ENCODE peak calls at places on chromosomes 4 and X, in six cellular contexts. One of them, this sample, is unnamed.

GRCh38 chr4:84697615-84698201 is 114.8 kb downstream of the CDS1 start:
- DNase-seq in K562: no peak
- DNase-seq in GM12892: no peak
- DNase-seq in HepG2: no peak
- DNase-seq in H1: no peak
- DNase-seq in GM12878: no peak
- DNase-seq in this sample: no peak

GRCh38 chr4:183172881-183173280 is 73.8 kb downstream of the WWC2 start:
- DNase-seq in K562: no peak
- DNase-seq in GM12892: no peak
- DNase-seq in HepG2: no peak
- DNase-seq in H1: no peak
- DNase-seq in GM12878: no peak
- DNase-seq in this sample: no peak

GRCh38 chr4:154205471-154205870 is 286.1 kb downstream of the DCHS2 start:
- DNase-seq in K562: no peak
- DNase-seq in GM12892: no peak
- DNase-seq in HepG2: no peak
- DNase-seq in H1: no peak
- DNase-seq in GM12878: no peak
- DNase-seq in this sample: no peak

GRCh38 chr4:138910201-138910913 is 105.2 kb upstream of the NOCT start:
- DNase-seq in K562: peak; percentile 19
- DNase-seq in GM12892: no peak
- DNase-seq in HepG2: no peak
- DNase-seq in H1: no peak
- DNase-seq in GM12878: no peak
- DNase-seq in this sample: no peak

GRCh38 chr4:8155660-8156421 is 2.8 kb downstream of the ABLIM2 start:
- DNase-seq in K562: no peak
- DNase-seq in GM12892: no peak
- DNase-seq in HepG2: no peak
- DNase-seq in H1: no peak
- DNase-seq in GM12878: no peak
- DNase-seq in this sample: no peak

GRCh38 chr4:130026185-130026584 is 930.2 kb downstream of the C4orf33 start:
- DNase-seq in K562: no peak
- DNase-seq in GM12892: no peak
- DNase-seq in HepG2: no peak
- DNase-seq in H1: peak; percentile 96
- DNase-seq in GM12878: no peak
- DNase-seq in this sample: no peak

GRCh38 chr4:128915544-128915943 is 106.0 kb downstream of the JADE1 start:
- DNase-seq in K562: no peak
- DNase-seq in GM12892: no peak
- DNase-seq in HepG2: no peak
- DNase-seq in H1: no peak
- DNase-seq in GM12878: no peak
- DNase-seq in this sample: no peak

GRCh38 chrX:72100824-72101351 is 30.8 kb downstream of the RTL5 start:
- DNase-seq in K562: no peak
- DNase-seq in GM12892: no peak
- DNase-seq in HepG2: no peak
- DNase-seq in H1: no peak
- DNase-seq in GM12878: peak; percentile 70
- DNase-seq in this sample: no peak

GRCh38 chr4:53545942-53546581 is 45.2 kb downstream of the LNX1 start:
- DNase-seq in K562: no peak
- DNase-seq in GM12892: no peak
- DNase-seq in HepG2: no peak
- DNase-seq in H1: no peak
- DNase-seq in GM12878: no peak
- DNase-seq in this sample: no peak

GRCh38 chr4:29852537-29852936 is 867.6 kb upstream of the PCDH7 start:
- DNase-seq in K562: no peak
- DNase-seq in GM12892: no peak
- DNase-seq in HepG2: no peak
- DNase-seq in H1: no peak
- DNase-seq in GM12878: no peak
- DNase-seq in this sample: no peak

GRCh38 chr4:2862528-2862927 is 18.9 kb downstream of the ADD1 start:
- DNase-seq in K562: peak; percentile 36
- DNase-seq in GM12892: no peak
- DNase-seq in HepG2: no peak
- DNase-seq in H1: peak; percentile 44
- DNase-seq in GM12878: no peak
- DNase-seq in this sample: no peak

GRCh38 chrX:153408221-153408721 is 3.0 kb upstream of the ZFP92 start:
- DNase-seq in K562: no peak
- DNase-seq in GM12892: no peak
- DNase-seq in HepG2: no peak
- DNase-seq in H1: no peak
- DNase-seq in GM12878: no peak
- DNase-seq in this sample: no peak

GRCh38 chr4:43757147-43757546 is 691.5 kb downstream of the KCTD8 start:
- DNase-seq in K562: peak; percentile 4
- DNase-seq in GM12892: no peak
- DNase-seq in HepG2: no peak
- DNase-seq in H1: peak; percentile 7
- DNase-seq in GM12878: no peak
- DNase-seq in this sample: no peak

GRCh38 chr4:162282711-162283110 is 118.9 kb upstream of the FSTL5 start:
- DNase-seq in K562: no peak
- DNase-seq in GM12892: no peak
- DNase-seq in HepG2: no peak
- DNase-seq in H1: no peak
- DNase-seq in GM12878: no peak
- DNase-seq in this sample: no peak

GRCh38 chr4:155099231-155099630 is 109.2 kb upstream of the NPY2R start:
- DNase-seq in K562: no peak
- DNase-seq in GM12892: no peak
- DNase-seq in HepG2: no peak
- DNase-seq in H1: no peak
- DNase-seq in GM12878: no peak
- DNase-seq in this sample: no peak

GRCh38 chr4:48002267-48002666 is 14.2 kb downstream of the CNGA1 start:
- DNase-seq in K562: no peak
- DNase-seq in GM12892: no peak
- DNase-seq in HepG2: no peak
- DNase-seq in H1: no peak
- DNase-seq in GM12878: no peak
- DNase-seq in this sample: no peak

GRCh38 chrX:73213734-73214133 is 917 bp downstream of the NAP1L2 start:
- DNase-seq in K562: no peak
- DNase-seq in GM12892: no peak
- DNase-seq in HepG2: no peak
- DNase-seq in H1: no peak
- DNase-seq in GM12878: no peak
- DNase-seq in this sample: no peak

GRCh38 chrX:43741843-43742573 is 85.9 kb downstream of the MAOA start:
- DNase-seq in K562: no peak
- DNase-seq in GM12892: no peak
- DNase-seq in HepG2: no peak
- DNase-seq in H1: no peak
- DNase-seq in GM12878: no peak
- DNase-seq in this sample: no peak

GRCh38 chrX:5458300-5458699 is 770.4 kb downstream of the NLGN4X start:
- DNase-seq in K562: no peak
- DNase-seq in GM12892: no peak
- DNase-seq in HepG2: no peak
- DNase-seq in H1: no peak
- DNase-seq in GM12878: no peak
- DNase-seq in this sample: no peak

GRCh38 chr4:145679520-145679919 is 426 bp upstream of the C4orf51 start:
- DNase-seq in K562: no peak
- DNase-seq in GM12892: no peak
- DNase-seq in HepG2: peak; percentile 25
- DNase-seq in H1: no peak
- DNase-seq in GM12878: no peak
- DNase-seq in this sample: no peak

GRCh38 chrX:142204522-142205433 is at the start of gene MAGEC2:
- DNase-seq in K562: peak; percentile 60
- DNase-seq in GM12892: no peak
- DNase-seq in HepG2: no peak
- DNase-seq in H1: no peak
- DNase-seq in GM12878: no peak
- DNase-seq in this sample: no peak

GRCh38 chrX:13001961-13002671 is 27.2 kb downstream of the TMSB4X start:
- DNase-seq in K562: no peak
- DNase-seq in GM12892: no peak
- DNase-seq in HepG2: no peak
- DNase-seq in H1: no peak
- DNase-seq in GM12878: no peak
- DNase-seq in this sample: no peak

GRCh38 chrX:9071031-9071650 is 37.2 kb upstream of the FAM9B start:
- DNase-seq in K562: no peak
- DNase-seq in GM12892: no peak
- DNase-seq in HepG2: no peak
- DNase-seq in H1: no peak
- DNase-seq in GM12878: no peak
- DNase-seq in this sample: no peak

GRCh38 chr4:18559492-18559891 is 537.9 kb upstream of the LCORL start:
- DNase-seq in K562: no peak
- DNase-seq in GM12892: no peak
- DNase-seq in HepG2: peak; percentile 40
- DNase-seq in H1: no peak
- DNase-seq in GM12878: no peak
- DNase-seq in this sample: no peak

GRCh38 chr4:123127218-123127617 is 204.8 kb upstream of the NUDT6 start:
- DNase-seq in K562: no peak
- DNase-seq in GM12892: no peak
- DNase-seq in HepG2: no peak
- DNase-seq in H1: no peak
- DNase-seq in GM12878: no peak
- DNase-seq in this sample: no peak

DNA sequence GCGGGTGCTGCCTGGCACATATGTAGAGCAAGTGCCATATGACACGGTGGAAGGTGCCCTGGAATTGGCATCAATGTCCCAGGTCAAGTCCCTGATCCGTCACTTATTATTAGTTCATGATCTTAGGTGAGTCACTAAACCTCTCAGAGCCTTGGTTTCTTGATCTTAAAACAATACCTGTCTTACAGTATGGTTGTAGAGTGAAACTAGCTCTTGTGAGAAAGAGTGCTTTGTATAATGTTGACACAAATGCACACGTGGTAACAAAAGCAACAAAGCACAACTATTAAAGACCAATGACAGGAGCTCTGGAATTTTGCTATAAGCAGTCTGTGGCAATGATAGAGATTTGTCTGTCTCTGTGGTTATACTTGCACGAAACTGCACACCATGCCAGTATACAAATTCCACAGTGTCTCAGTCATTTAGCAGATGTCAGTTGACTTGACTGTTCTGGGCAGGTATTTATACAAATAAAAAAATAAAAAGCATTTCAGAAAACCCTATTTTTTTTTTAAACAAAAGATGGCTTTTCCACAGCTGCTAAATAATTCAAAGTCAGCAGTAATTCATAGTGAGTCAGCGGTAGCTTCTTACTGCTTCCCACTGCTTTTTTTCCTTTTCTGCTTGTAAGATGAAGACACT is 19.7 kb upstream of the ACSL1 start:
- DNase-seq in K562: no peak
- DNase-seq in GM12892: no peak
- DNase-seq in HepG2: peak; percentile 40
- DNase-seq in H1: no peak
- DNase-seq in GM12878: no peak
- DNase-seq in this sample: no peak
- TF ChIP-seq POLR2A in K562: no peak
- TF ChIP-seq POLR2A in GM12892: no peak
- TF ChIP-seq POLR2A in HepG2: no peak
- TF ChIP-seq POLR2A in H1: no peak
- TF ChIP-seq POLR2A in GM12878: no peak
- TF ChIP-seq POLR2A in this sample: no peak

GRCh38 chr4:1246111-1246881 is 2.6 kb downstream of the CTBP1 start:
- DNase-seq in K562: no peak
- DNase-seq in GM12892: peak; percentile 39
- DNase-seq in HepG2: no peak
- DNase-seq in H1: no peak
- DNase-seq in GM12878: no peak
- DNase-seq in this sample: peak; percentile 34

GRCh38 chr4:1246901-1247810 is 1.8 kb downstream of the CTBP1 start:
- DNase-seq in K562: peak; percentile 38
- DNase-seq in GM12892: peak; percentile 50
- DNase-seq in HepG2: no peak
- DNase-seq in H1: no peak
- DNase-seq in GM12878: no peak
- DNase-seq in this sample: peak; percentile 62

GRCh38 chr4:1244978-1245471 is 3.9 kb downstream of the CTBP1 start:
- DNase-seq in K562: no peak
- DNase-seq in GM12892: no peak
- DNase-seq in HepG2: no peak
- DNase-seq in H1: no peak
- DNase-seq in GM12878: no peak
- DNase-seq in this sample: no peak

GRCh38 chr4:1244081-1244977 is 4.6 kb downstream of the CTBP1 start:
- DNase-seq in K562: peak; percentile 8
- DNase-seq in GM12892: no peak
- DNase-seq in HepG2: no peak
- DNase-seq in H1: no peak
- DNase-seq in GM12878: no peak
- DNase-seq in this sample: no peak

DNA sequence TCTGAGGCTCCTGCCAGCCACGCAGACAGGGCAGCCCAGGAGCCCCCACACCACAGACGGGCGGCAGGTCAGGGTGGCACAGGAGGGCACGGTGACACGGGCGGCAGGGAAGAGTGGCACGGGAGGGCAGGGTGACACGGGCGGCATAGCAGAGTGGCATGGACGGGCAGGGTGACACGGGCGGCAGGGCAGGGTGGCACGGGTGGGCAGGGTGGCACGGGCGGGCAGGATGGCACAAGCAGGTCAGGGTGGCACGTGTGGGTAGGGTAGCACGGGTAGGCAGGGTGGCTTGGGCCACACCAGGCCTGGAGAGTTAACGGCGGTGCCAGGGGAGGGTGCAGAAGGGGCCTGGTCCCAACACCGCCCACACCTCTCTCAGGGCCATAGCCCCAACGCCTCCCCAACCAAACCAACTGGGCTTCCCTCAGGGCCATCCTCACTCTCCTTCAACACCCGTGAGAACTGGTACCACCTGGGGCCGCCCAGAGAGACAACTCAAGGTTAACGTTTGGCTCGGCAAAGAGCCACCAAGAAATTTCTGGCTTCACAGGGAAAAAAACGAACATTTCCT is 3.4 kb downstream of the CTBP1 start:
- DNase-seq in K562: peak; percentile 8
- DNase-seq in GM12892: no peak
- DNase-seq in HepG2: no peak
- DNase-seq in H1: no peak
- DNase-seq in GM12878: no peak
- DNase-seq in this sample: no peak
- TF ChIP-seq TAF1 in K562: no peak
- TF ChIP-seq TAF1 in GM12892: no peak
- TF ChIP-seq TAF1 in HepG2: no peak
- TF ChIP-seq TAF1 in H1: no peak
- TF ChIP-seq TAF1 in GM12878: no peak
- TF ChIP-seq TAF1 in this sample: no peak

GRCh38 chrX:16712116-16712824 is at the start of gene CTPS2:
- DNase-seq in K562: peak; percentile 54
- DNase-seq in GM12892: peak; percentile 66
- DNase-seq in HepG2: peak; percentile 39
- DNase-seq in H1: no peak
- DNase-seq in GM12878: no peak
- DNase-seq in this sample: peak; percentile 45
- TF ChIP-seq POLR2A in K562: peak; percentile 84
- TF ChIP-seq POLR2A in GM12892: peak; percentile 71
- TF ChIP-seq POLR2A in HepG2: peak; percentile 59
- TF ChIP-seq POLR2A in H1: no peak
- TF ChIP-seq POLR2A in GM12878: peak; percentile 82
- TF ChIP-seq POLR2A in this sample: peak; percentile 44

GRCh38 chrX:7170903-7171302 is 22.9 kb upstream of the PUDP start:
- DNase-seq in K562: peak; percentile 53
- DNase-seq in GM12892: no peak
- DNase-seq in HepG2: peak; percentile 29
- DNase-seq in H1: no peak
- DNase-seq in GM12878: no peak
- DNase-seq in this sample: no peak
- TF ChIP-seq TAF1 in K562: no peak
- TF ChIP-seq TAF1 in GM12892: no peak
- TF ChIP-seq TAF1 in HepG2: no peak
- TF ChIP-seq TAF1 in H1: no peak
- TF ChIP-seq TAF1 in GM12878: no peak
- TF ChIP-seq TAF1 in this sample: no peak

This sample was measured in GM12891.